ENCODE peak calls at places on chromosome 15, in four cellular contexts. G is MM.1S, M is trophoblast cell, V is endodermal cell. L is an unnamed sample. For H3K36me3, the result is how much of the 10 kb centered on the place peaks cover.

GRCh38 chr15:72082176-72082575 is 35.8 kb downstream of the MYO9A start:
- DNase-seq in G (no peak), M (no peak), V (no peak), L (no peak)

GRCh38 chr15:49238342-49238741 is 68.3 kb downstream of the GALK2 start:
- DNase-seq in G (no peak), M (no peak), V (no peak), L (no peak)

GRCh38 chr15:99631256-99631655 is 65.5 kb downstream of the MEF2A start:
- DNase-seq in G (peak), M (peak), V (no peak), L (no peak)

GRCh38 chr15:63038926-63039673 is 3.4 kb upstream of the TPM1 start:
- DNase-seq in G (no peak), M (peak), V (no peak), L (no peak)

GRCh38 chr15:62564889-62565288 is 399.8 kb upstream of the C2CD4B start:
- DNase-seq in G (no peak), M (no peak), V (no peak), L (no peak)

GRCh38 chr15:74964794-74965193 is 8.2 kb upstream of the RPP25 start:
- DNase-seq in G (peak), M (no peak), V (no peak), L (no peak)

GRCh38 chr15:69337133-69337532 is 38.4 kb downstream of the PAQR5 start:
- DNase-seq in G (no peak), M (no peak), V (no peak), L (no peak)

GRCh38 chr15:62928996-62929350 is 113.6 kb upstream of the TPM1 start:
- DNase-seq in G (no peak), M (no peak), V (no peak), L (no peak)

GRCh38 chr15:47778263-47778770 is 61.0 kb downstream of the SEMA6D start:
- DNase-seq in G (no peak), M (no peak), V (peak), L (no peak)

GRCh38 chr15:90286678-90287077 is 21.2 kb downstream of the NGRN start:
- DNase-seq in G (peak), M (no peak), V (no peak), L (no peak)

GRCh38 chr15:63332367-63333078 is 49.1 kb downstream of the CA12 start:
- DNase-seq in G (no peak), M (no peak), V (no peak), L (no peak)

GRCh38 chr15:74587924-74588323 is 27.7 kb upstream of the CLK3 start:
- DNase-seq in G (no peak), M (no peak), V (no peak), L (no peak)

GRCh38 chr15:52257734-52258062 is 37.9 kb downstream of the MYO5C start:
- DNase-seq in G (no peak), M (peak), V (peak), L (no peak)

GRCh38 chr15:95174880-95175279 is 943.5 kb downstream of the MCTP2 start:
- DNase-seq in G (no peak), M (no peak), V (no peak), L (no peak)

GRCh38 chr15:29451201-29451781 is 181.7 kb upstream of the NSMCE3 start:
- DNase-seq in G (no peak), M (no peak), V (peak), L (no peak)

GRCh38 chr15:78895411-78895810 is 22.7 kb downstream of the MORF4L1 start:
- DNase-seq in G (no peak), M (no peak), V (no peak), L (no peak)

GRCh38 chr15:85277847-85278246 is 102.6 kb upstream of the AKAP13 start:
- DNase-seq in G (no peak), M (no peak), V (no peak), L (no peak)

GRCh38 chr15:52336530-52336929 is 40.9 kb upstream of the MYO5C start:
- DNase-seq in G (no peak), M (no peak), V (no peak), L (no peak)

GRCh38 chr15:99117111-99117510 is 12.2 kb downstream of the SYNM start:
- DNase-seq in G (no peak), M (no peak), V (no peak), L (peak)

GRCh38 chr15:70505411-70505919 is 257.9 kb downstream of the UACA start:
- DNase-seq in G (peak), M (peak), V (no peak), L (no peak)

GRCh38 chr15:83612226-83612625 is 41.7 kb upstream of the ADAMTSL3 start:
- DNase-seq in G (no peak), M (no peak), V (no peak), L (no peak)

GRCh38 chr15:33309602-33310276 is 1.0 kb upstream of the RYR3 start:
- DNase-seq in G (peak), M (peak), V (peak), L (peak)

GRCh38 chr15:81828135-81828534 is 217.7 kb downstream of the MEX3B start:
- DNase-seq in G (no peak), M (no peak), V (no peak), L (no peak)

GRCh38 chr15:43958894-43959330 is 132.1 kb downstream of the WDR76 start:
- DNase-seq in G (no peak), M (no peak), V (no peak), L (no peak)

GRCh38 chr15:31262143-31262530 is 64.5 kb upstream of the KLF13 start:
- DNase-seq in G (no peak), M (no peak), V (peak), L (no peak)

GRCh38 chr15:39581501-39582285 is 814 bp downstream of the THBS1 start:
- DNase-seq in G (peak), M (peak), V (peak), L (no peak)

DNA sequence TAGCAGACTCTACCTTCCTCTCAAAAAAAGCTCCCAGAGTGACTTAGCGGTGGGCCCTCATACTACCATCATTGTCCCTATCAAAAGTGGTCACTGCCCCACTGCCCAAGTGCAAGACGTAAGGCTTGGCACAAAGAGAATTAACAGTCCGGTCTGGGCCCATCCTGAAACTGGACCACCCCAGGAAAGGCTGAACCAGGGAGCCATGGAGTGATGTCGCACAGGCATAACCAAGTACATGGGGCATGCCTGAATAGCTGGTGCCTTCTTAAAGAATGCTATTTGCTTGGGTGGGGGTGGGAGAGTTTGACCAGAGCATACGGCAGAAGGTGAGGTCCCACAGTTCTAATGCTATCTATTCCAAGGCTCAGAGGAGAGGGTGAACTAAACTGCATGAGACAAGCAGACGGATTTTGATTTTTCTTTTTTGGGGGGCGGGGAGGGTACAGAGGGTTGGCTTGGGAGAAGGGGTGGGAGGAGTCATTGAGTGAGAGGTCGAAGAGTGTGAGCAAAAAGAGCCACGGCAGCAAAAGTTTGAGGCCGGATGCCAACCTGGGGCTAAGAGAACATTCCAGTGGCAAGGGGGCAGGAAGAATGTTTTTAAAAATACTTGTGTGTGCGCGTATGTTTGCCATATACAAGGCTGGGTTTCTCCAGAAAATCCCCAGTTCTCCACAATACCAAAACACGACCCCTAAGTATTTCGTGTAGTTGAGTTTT is 50.2 kb downstream of the FAM174B start:
- DNase-seq in G (no peak), M (no peak), V (no peak), L (no peak)
- H3K36me3 ChIP-seq in G (under half), M (under half), V (under half), L (under half)

GRCh38 chr15:40990080-40990479 is 36.8 kb downstream of the CHAC1 start:
- DNase-seq in G (no peak), M (no peak), V (no peak), L (no peak)
- H3K36me3 ChIP-seq in G (under half), M (under half), V (half or more), L (under half)

GRCh38 chr15:89116404-89116803 is 28.1 kb downstream of the ABHD2 start:
- DNase-seq in G (peak), M (no peak), V (no peak), L (no peak)
- H3K36me3 ChIP-seq in G (under half), M (under half), V (under half), L (under half)

GRCh38 chr15:28120359-28120640 is 21.2 kb upstream of the OCA2 start:
- DNase-seq in G (no peak), M (no peak), V (no peak), L (no peak)
- H3K36me3 ChIP-seq in G (under half), M (half or more), V (half or more), L (half or more)

DNA sequence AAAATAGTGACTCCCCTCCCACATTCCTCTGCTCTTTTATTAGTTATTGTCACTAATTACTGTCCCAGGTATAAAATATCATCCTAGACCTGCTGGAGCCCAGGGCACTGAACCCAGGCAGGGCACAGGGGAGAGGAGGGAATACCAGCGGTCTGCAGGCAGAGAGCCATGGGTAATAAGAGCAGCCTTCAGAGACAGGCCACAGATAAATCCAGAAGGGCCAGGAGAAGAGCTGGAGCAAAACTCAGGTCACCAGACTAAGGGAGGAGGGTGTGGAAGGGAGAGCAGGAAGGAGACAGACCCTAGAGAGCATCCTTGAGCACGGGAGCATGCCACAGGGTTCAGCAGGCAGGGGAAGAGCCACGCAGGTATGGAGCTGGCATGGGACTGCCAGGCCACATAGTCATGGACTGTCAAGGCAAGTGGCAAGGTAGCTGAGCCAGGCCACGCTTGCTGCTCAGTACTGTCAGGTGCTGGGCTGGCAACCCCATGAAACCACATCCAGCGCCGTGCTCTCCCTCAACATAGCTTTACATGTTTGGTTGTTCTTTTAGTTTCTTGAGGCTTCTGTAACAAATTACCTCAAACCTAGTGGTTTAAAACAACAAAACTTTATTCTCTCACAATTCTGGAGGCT is 15.6 kb upstream of the CAPN3 start:
- DNase-seq in G (no peak), M (no peak), V (no peak), L (no peak)
- H3K36me3 ChIP-seq in G (under half), M (under half), V (under half), L (under half)

DNA sequence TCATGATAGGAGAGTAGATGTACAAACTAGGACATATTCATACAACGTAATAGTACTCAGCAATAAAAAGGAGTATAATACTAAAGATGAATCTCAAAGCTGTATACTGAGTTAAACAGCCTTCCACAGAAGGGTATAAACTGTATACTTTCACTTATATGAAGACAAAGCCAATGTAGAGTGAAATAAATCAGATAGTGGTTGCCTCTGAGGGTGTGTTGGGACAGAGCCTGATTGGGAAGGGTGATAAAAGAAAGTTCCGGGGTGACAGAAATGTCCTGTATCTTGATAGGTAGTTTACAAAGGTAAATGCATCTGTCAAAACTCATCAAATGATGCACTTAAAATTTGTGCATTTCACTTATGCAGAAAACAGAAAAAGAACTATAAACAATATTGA is 122.5 kb downstream of the ADAM10 start:
- DNase-seq in G (no peak), M (no peak), V (no peak), L (no peak)
- H3K36me3 ChIP-seq in G (under half), M (under half), V (half or more), L (under half)

DNA sequence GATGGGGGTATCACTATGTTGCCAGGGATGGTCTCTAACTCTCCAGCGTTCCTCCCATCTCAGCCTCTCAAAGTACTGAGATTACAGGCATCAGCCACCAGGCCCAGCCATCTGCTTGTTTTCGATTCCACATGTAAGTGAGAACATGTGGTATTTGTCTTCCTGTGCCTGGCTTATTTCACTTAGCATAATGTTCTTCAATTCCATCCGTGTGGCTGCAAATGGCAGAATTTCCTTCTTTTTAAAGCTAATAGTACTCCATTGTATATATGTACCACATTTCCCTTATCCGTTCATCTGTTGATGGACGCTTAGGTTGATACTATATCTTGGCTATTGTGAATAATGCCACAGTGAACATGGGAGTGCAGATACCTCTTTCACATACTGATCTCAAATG is 70.6 kb downstream of the ASB7 start:
- DNase-seq in G (no peak), M (no peak), V (no peak), L (no peak)
- H3K36me3 ChIP-seq in G (under half), M (under half), V (under half), L (under half)

DNA sequence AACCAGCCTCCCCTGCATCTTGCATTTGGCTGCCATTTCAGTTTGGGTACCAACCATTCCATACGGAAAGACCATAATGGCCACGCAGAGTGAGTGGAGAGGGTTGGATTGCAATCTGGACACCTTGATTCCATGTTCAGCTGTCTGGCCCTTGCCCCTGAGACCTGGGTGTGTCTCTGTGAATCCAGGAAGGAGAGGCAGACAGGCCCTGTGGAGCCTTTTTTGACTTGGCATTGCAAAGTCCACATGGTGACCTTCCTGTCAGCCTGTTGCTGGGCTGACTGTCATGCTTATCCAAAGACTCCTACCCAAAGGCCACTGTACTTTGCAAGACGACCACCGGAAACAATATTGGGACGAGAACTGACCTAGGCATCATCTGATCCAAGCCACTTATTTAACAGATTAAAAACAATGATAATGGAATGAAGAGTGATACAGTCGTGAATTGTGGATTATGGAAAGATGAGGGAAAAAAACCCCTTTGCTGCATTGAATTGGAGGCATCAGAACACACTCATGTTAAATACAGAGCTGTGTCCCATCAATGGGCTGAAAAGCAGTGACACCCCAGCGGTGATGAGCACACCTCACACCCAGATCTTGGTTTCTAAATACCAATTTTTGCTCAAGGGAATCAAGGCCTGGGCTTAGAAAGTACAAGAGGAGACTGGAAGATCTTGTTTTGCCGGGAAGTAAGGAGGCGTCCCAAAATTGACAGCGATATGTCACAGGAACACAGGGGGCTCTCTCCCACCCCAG is 86.0 kb downstream of the LRRK1 start:
- DNase-seq in G (no peak), M (no peak), V (peak), L (no peak)
- H3K36me3 ChIP-seq in G (under half), M (under half), V (under half), L (under half)

DNA sequence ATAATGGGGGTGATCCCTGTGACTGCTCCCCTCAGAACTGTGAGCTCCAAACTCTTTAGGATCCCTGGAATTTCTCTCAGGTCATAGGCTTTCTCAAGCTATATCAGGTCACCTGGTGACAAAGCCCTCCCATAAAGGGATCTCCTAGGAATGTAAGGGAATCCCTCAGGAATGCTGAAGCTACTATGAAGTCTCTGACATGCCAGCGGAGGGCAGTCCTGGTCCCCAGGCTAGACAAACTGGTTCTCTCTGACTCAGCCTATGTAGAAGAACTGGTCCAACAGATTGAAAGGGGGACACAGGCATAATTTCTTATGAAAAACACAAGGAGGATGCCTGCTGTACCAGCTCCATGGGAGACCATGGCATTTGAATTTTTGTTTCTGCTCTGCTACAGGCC is 6.7 kb downstream of the LPCAT4 start:
- DNase-seq in G (no peak), M (peak), V (peak), L (no peak)
- H3K36me3 ChIP-seq in G (under half), M (half or more), V (under half), L (half or more)